ENCODE peak calls at places on chromosomes 2 and 18, in five cellular contexts. G is T1000; Y is activated T-helper 1 cell treated with anti-CD3 and anti-CD28 coated beads, Interleukin-2, amount 50 U/mL, for 16 hours; C is CD4-positive, alpha-beta T cell; K is GF-D8. Z is an unnamed sample.

GRCh38 chr2:83069724-83070123 is 1389.4 kb downstream of the SUCLG1 start:
- DNase-seq in G (no peak), Y (no peak), C (no peak), K (no peak), Z (peak)

GRCh38 chr2:236259371-236259770 is 4.8 kb downstream of the ASB18 start:
- DNase-seq in G (no peak), Y (no peak), C (no peak), K (no peak), Z (no peak)

GRCh38 chr2:199460101-199460671 is 2.4 kb upstream of the SATB2 start:
- DNase-seq in G (no peak), Y (no peak), C (no peak), K (peak), Z (peak)

GRCh38 chr2:165697727-165698620 is 96.1 kb downstream of the GALNT3 start:
- DNase-seq in G (no peak), Y (no peak), C (no peak), K (no peak), Z (no peak)

GRCh38 chr2:56130463-56131070 is 53.2 kb upstream of the CCDC85A start:
- DNase-seq in G (peak), Y (no peak), C (no peak), K (no peak), Z (peak)

GRCh38 chr2:9228088-9228751 is 21.6 kb downstream of the ASAP2 start:
- DNase-seq in G (no peak), Y (no peak), C (no peak), K (no peak), Z (no peak)

GRCh38 chr2:150075831-150076230 is 411.6 kb downstream of the RND3 start:
- DNase-seq in G (no peak), Y (no peak), C (no peak), K (no peak), Z (no peak)

GRCh38 chr2:185608799-185609198 is 129.8 kb upstream of the FSIP2 start:
- DNase-seq in G (no peak), Y (no peak), C (no peak), K (no peak), Z (peak)

GRCh38 chr18:76592981-76593381 is 97.9 kb upstream of the ZNF516 start:
- DNase-seq in G (no peak), Y (no peak), C (no peak), K (no peak), Z (peak)

GRCh38 chr2:30714811-30715709 is 92.2 kb downstream of the CAPN13 start:
- DNase-seq in G (no peak), Y (no peak), C (no peak), K (no peak), Z (peak)

GRCh38 chr2:217856871-217857270 is 145.9 kb downstream of the TNS1 start:
- DNase-seq in G (no peak), Y (no peak), C (no peak), K (no peak), Z (no peak)

GRCh38 chr2:10366601-10367270 is 64.0 kb downstream of the HPCAL1 start:
- DNase-seq in G (no peak), Y (no peak), C (no peak), K (no peak), Z (no peak)

GRCh38 chr2:64124571-64124970 is 19.6 kb downstream of the PELI1 start:
- DNase-seq in G (no peak), Y (no peak), C (no peak), K (no peak), Z (no peak)

GRCh38 chr2:168244318-168244717 is 3.1 kb downstream of the STK39 start:
- DNase-seq in G (no peak), Y (no peak), C (peak), K (no peak), Z (peak)

GRCh38 chr2:108934583-108935230 is 54.3 kb downstream of the EDAR start:
- DNase-seq in G (no peak), Y (no peak), C (no peak), K (no peak), Z (no peak)

GRCh38 chr2:220096406-220096805 is 469.0 kb downstream of the SLC4A3 start:
- DNase-seq in G (no peak), Y (no peak), C (no peak), K (no peak), Z (no peak)

GRCh38 chr2:46407852-46408455 is 71.4 kb upstream of the TMEM247 start:
- DNase-seq in G (no peak), Y (no peak), C (no peak), K (no peak), Z (no peak)

GRCh38 chr2:210199854-210200253 is 25.4 kb downstream of the ACADL start:
- DNase-seq in G (no peak), Y (no peak), C (no peak), K (no peak), Z (peak)

GRCh38 chr18:2538844-2539243 is 32.5 kb downstream of the METTL4 start:
- DNase-seq in G (no peak), Y (no peak), C (no peak), K (no peak), Z (no peak)

GRCh38 chr2:105748564-105748963 is 3.9 kb downstream of the NCK2 start:
- DNase-seq in G (no peak), Y (no peak), C (no peak), K (no peak), Z (no peak)

GRCh38 chr2:3628800-3629199 is 29.2 kb upstream of the ALLC start:
- DNase-seq in G (no peak), Y (no peak), C (no peak), K (no peak), Z (peak)

GRCh38 chr2:239671471-239671870 is 270.7 kb upstream of the HDAC4 start:
- DNase-seq in G (no peak), Y (no peak), C (no peak), K (no peak), Z (no peak)

GRCh38 chr2:16908671-16909070 is 243.0 kb upstream of the CYRIA start:
- DNase-seq in G (no peak), Y (no peak), C (no peak), K (no peak), Z (no peak)

GRCh38 chr2:53473236-53473635 is 294.4 kb upstream of the CHAC2 start:
- DNase-seq in G (no peak), Y (no peak), C (no peak), K (no peak), Z (peak)

GRCh38 chr18:75548353-75548752 is 120.8 kb upstream of the SMIM21 start:
- DNase-seq in G (no peak), Y (no peak), C (no peak), K (no peak), Z (peak)

GRCh38 chr18:12361770-12362378 is 15.2 kb downstream of the AFG3L2 start:
- DNase-seq in G (no peak), Y (no peak), C (no peak), K (no peak), Z (no peak)

GRCh38 chr2:223050900-223051299 is 1.1 kb upstream of the KCNE4 start:
- DNase-seq in G (no peak), Y (no peak), C (no peak), K (no peak), Z (peak)

GRCh38 chr18:10457798-10458197 is 3.4 kb downstream of the APCDD1 start:
- DNase-seq in G (no peak), Y (no peak), C (no peak), K (no peak), Z (no peak)

GRCh38 chr18:74331404-74331803 is 15.8 kb downstream of the C18orf63 start:
- DNase-seq in G (no peak), Y (no peak), C (no peak), K (no peak), Z (peak)

GRCh38 chr2:175373001-175373727 is 191.7 kb upstream of the ATP5MC3 start:
- DNase-seq in G (no peak), Y (no peak), C (no peak), K (no peak), Z (no peak)

GRCh38 chr2:196218109-196218508 is 46.7 kb upstream of the STK17B start:
- DNase-seq in G (no peak), Y (no peak), C (no peak), K (no peak), Z (no peak)

GRCh38 chr18:76657911-76658475 is 163.0 kb upstream of the ZNF516 start:
- DNase-seq in G (no peak), Y (no peak), C (no peak), K (no peak), Z (no peak)

Z was measured in DMS53.